ENCODE peak calls at places on chromosomes 1 and 21, in nine cellular contexts. One of them, this sample, is unnamed.

GRCh38 chr1:184387871-184388670 is 1.2 kb downstream of the C1orf21 start:
- DNase-seq in OCI-LY7: no peak
- DNase-seq in psoas muscle: peak; percentile 70
- DNase-seq in astrocyte of the cerebellum: no peak
- DNase-seq in endothelial cell of umbilical vein: peak; percentile 56
- DNase-seq in astrocyte of the spinal cord: peak; percentile 64
- DNase-seq in PC-3: peak; percentile 65
- DNase-seq in fibroblast of lung: peak; percentile 84
- DNase-seq in heart right ventricle: peak; percentile 53
- DNase-seq in this sample: peak; percentile 41

GRCh38 chr1:39663559-39663958 is 8.3 kb downstream of the NT5C1A start:
- DNase-seq in OCI-LY7: no peak
- DNase-seq in psoas muscle: no peak
- DNase-seq in astrocyte of the cerebellum: no peak
- DNase-seq in endothelial cell of umbilical vein: no peak
- DNase-seq in astrocyte of the spinal cord: no peak
- DNase-seq in PC-3: no peak
- DNase-seq in fibroblast of lung: no peak
- DNase-seq in heart right ventricle: no peak
- DNase-seq in this sample: no peak

GRCh38 chr21:31641416-31641922 is 18.0 kb upstream of the SOD1 start:
- DNase-seq in OCI-LY7: no peak
- DNase-seq in psoas muscle: no peak
- DNase-seq in astrocyte of the cerebellum: no peak
- DNase-seq in endothelial cell of umbilical vein: no peak
- DNase-seq in astrocyte of the spinal cord: no peak
- DNase-seq in PC-3: no peak
- DNase-seq in fibroblast of lung: no peak
- DNase-seq in heart right ventricle: no peak
- DNase-seq in this sample: no peak

GRCh38 chr21:38067086-38067739 is 151.0 kb upstream of the KCNJ6 start:
- DNase-seq in OCI-LY7: no peak
- DNase-seq in psoas muscle: no peak
- DNase-seq in astrocyte of the cerebellum: no peak
- DNase-seq in endothelial cell of umbilical vein: no peak
- DNase-seq in astrocyte of the spinal cord: no peak
- DNase-seq in PC-3: no peak
- DNase-seq in fibroblast of lung: no peak
- DNase-seq in heart right ventricle: no peak
- DNase-seq in this sample: no peak

GRCh38 chr1:230400007-230400344 is 26.2 kb downstream of the PGBD5 start:
- DNase-seq in OCI-LY7: no peak
- DNase-seq in psoas muscle: no peak
- DNase-seq in astrocyte of the cerebellum: no peak
- DNase-seq in endothelial cell of umbilical vein: no peak
- DNase-seq in astrocyte of the spinal cord: no peak
- DNase-seq in PC-3: no peak
- DNase-seq in fibroblast of lung: no peak
- DNase-seq in heart right ventricle: no peak
- DNase-seq in this sample: no peak

GRCh38 chr1:64220241-64220640 is 16.8 kb downstream of the UBE2U start:
- DNase-seq in OCI-LY7: no peak
- DNase-seq in psoas muscle: no peak
- DNase-seq in astrocyte of the cerebellum: no peak
- DNase-seq in endothelial cell of umbilical vein: no peak
- DNase-seq in astrocyte of the spinal cord: no peak
- DNase-seq in PC-3: no peak
- DNase-seq in fibroblast of lung: no peak
- DNase-seq in heart right ventricle: no peak
- DNase-seq in this sample: no peak

GRCh38 chr1:31517301-31517700 is 59.0 kb upstream of the TINAGL1 start:
- DNase-seq in OCI-LY7: no peak
- DNase-seq in psoas muscle: no peak
- DNase-seq in astrocyte of the cerebellum: no peak
- DNase-seq in endothelial cell of umbilical vein: no peak
- DNase-seq in astrocyte of the spinal cord: no peak
- DNase-seq in PC-3: no peak
- DNase-seq in fibroblast of lung: no peak
- DNase-seq in heart right ventricle: no peak
- DNase-seq in this sample: no peak

GRCh38 chr1:59446257-59446901 is 149.5 kb downstream of the FGGY start:
- DNase-seq in OCI-LY7: no peak
- DNase-seq in psoas muscle: no peak
- DNase-seq in astrocyte of the cerebellum: no peak
- DNase-seq in endothelial cell of umbilical vein: no peak
- DNase-seq in astrocyte of the spinal cord: peak; percentile 86
- DNase-seq in PC-3: peak; percentile 79
- DNase-seq in fibroblast of lung: peak; percentile 90
- DNase-seq in heart right ventricle: no peak
- DNase-seq in this sample: no peak

GRCh38 chr1:40314721-40315238 is 2.3 kb downstream of the COL9A2 start:
- DNase-seq in OCI-LY7: no peak
- DNase-seq in psoas muscle: no peak
- DNase-seq in astrocyte of the cerebellum: peak; percentile 53
- DNase-seq in endothelial cell of umbilical vein: no peak
- DNase-seq in astrocyte of the spinal cord: no peak
- DNase-seq in PC-3: no peak
- DNase-seq in fibroblast of lung: peak; percentile 23
- DNase-seq in heart right ventricle: no peak
- DNase-seq in this sample: no peak

GRCh38 chr21:39556176-39556575 is 56.6 kb upstream of the B3GALT5 start:
- DNase-seq in OCI-LY7: no peak
- DNase-seq in psoas muscle: no peak
- DNase-seq in astrocyte of the cerebellum: no peak
- DNase-seq in endothelial cell of umbilical vein: no peak
- DNase-seq in astrocyte of the spinal cord: no peak
- DNase-seq in PC-3: no peak
- DNase-seq in fibroblast of lung: no peak
- DNase-seq in heart right ventricle: no peak
- DNase-seq in this sample: no peak

GRCh38 chr1:111203681-111204210 is 3.3 kb upstream of the DENND2D start:
- DNase-seq in OCI-LY7: peak; percentile 93
- DNase-seq in psoas muscle: peak; percentile 82
- DNase-seq in astrocyte of the cerebellum: no peak
- DNase-seq in endothelial cell of umbilical vein: no peak
- DNase-seq in astrocyte of the spinal cord: no peak
- DNase-seq in PC-3: peak; percentile 54
- DNase-seq in fibroblast of lung: peak; percentile 46
- DNase-seq in heart right ventricle: peak; percentile 72
- DNase-seq in this sample: peak; percentile 34

GRCh38 chr1:213268221-213268620 is 217.2 kb downstream of the RPS6KC1 start:
- DNase-seq in OCI-LY7: no peak
- DNase-seq in psoas muscle: no peak
- DNase-seq in astrocyte of the cerebellum: no peak
- DNase-seq in endothelial cell of umbilical vein: no peak
- DNase-seq in astrocyte of the spinal cord: peak; percentile 51
- DNase-seq in PC-3: peak; percentile 55
- DNase-seq in fibroblast of lung: peak; percentile 87
- DNase-seq in heart right ventricle: no peak
- DNase-seq in this sample: no peak

GRCh38 chr1:115409097-115409852 is 71.2 kb upstream of the NGF start:
- DNase-seq in OCI-LY7: no peak
- DNase-seq in psoas muscle: no peak
- DNase-seq in astrocyte of the cerebellum: no peak
- DNase-seq in endothelial cell of umbilical vein: no peak
- DNase-seq in astrocyte of the spinal cord: peak; percentile 25
- DNase-seq in PC-3: no peak
- DNase-seq in fibroblast of lung: no peak
- DNase-seq in heart right ventricle: no peak
- DNase-seq in this sample: no peak

GRCh38 chr1:38858833-38859560 is 575 bp downstream of the RRAGC start:
- DNase-seq in OCI-LY7: peak; percentile 65
- DNase-seq in psoas muscle: peak; percentile 80
- DNase-seq in astrocyte of the cerebellum: no peak
- DNase-seq in endothelial cell of umbilical vein: peak; percentile 46
- DNase-seq in astrocyte of the spinal cord: peak; percentile 57
- DNase-seq in PC-3: peak; percentile 81
- DNase-seq in fibroblast of lung: peak; percentile 72
- DNase-seq in heart right ventricle: peak; percentile 45
- DNase-seq in this sample: peak; percentile 50

DNA sequence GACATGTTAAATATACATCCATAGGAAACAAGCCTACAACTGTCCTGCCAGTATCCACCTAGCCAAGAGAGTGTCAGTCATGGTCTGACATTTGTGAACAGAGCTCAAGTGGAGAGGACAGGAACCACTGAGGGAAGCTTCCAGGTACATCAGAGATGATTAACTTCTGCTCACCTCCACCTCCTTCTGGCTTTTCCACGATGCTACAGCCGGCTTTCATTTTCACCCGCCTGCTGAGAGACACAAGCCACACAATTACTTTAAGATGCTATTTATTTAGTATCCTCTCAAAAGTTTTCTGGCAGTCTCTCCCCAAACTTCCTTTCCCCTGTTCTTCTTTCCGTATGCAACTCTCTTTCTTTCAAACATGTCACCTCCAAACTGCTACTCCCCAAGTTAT is 2.1 kb downstream of the ETV3 start:
- DNase-seq in OCI-LY7: no peak
- DNase-seq in psoas muscle: no peak
- DNase-seq in astrocyte of the cerebellum: no peak
- DNase-seq in endothelial cell of umbilical vein: no peak
- DNase-seq in astrocyte of the spinal cord: no peak
- DNase-seq in PC-3: no peak
- DNase-seq in fibroblast of lung: no peak
- DNase-seq in heart right ventricle: no peak
- DNase-seq in this sample: no peak
- TF ChIP-seq CTCF in OCI-LY7: no peak
- TF ChIP-seq CTCF in psoas muscle: no peak
- TF ChIP-seq CTCF in astrocyte of the cerebellum: no peak
- TF ChIP-seq CTCF in endothelial cell of umbilical vein: no peak
- TF ChIP-seq CTCF in astrocyte of the spinal cord: peak; percentile 13
- TF ChIP-seq CTCF in PC-3: peak; percentile 39
- TF ChIP-seq CTCF in fibroblast of lung: no peak
- TF ChIP-seq CTCF in heart right ventricle: no peak
- TF ChIP-seq CTCF in this sample: no peak

GRCh38 chr1:245148069-245148468 is 6.7 kb upstream of the KIF26B start:
- DNase-seq in OCI-LY7: no peak
- DNase-seq in psoas muscle: no peak
- DNase-seq in astrocyte of the cerebellum: no peak
- DNase-seq in endothelial cell of umbilical vein: no peak
- DNase-seq in astrocyte of the spinal cord: no peak
- DNase-seq in PC-3: no peak
- DNase-seq in fibroblast of lung: no peak
- DNase-seq in heart right ventricle: no peak
- DNase-seq in this sample: no peak

GRCh38 chr1:245142976-245143375 is 11.8 kb upstream of the KIF26B start:
- DNase-seq in OCI-LY7: no peak
- DNase-seq in psoas muscle: no peak
- DNase-seq in astrocyte of the cerebellum: no peak
- DNase-seq in endothelial cell of umbilical vein: no peak
- DNase-seq in astrocyte of the spinal cord: no peak
- DNase-seq in PC-3: no peak
- DNase-seq in fibroblast of lung: no peak
- DNase-seq in heart right ventricle: no peak
- DNase-seq in this sample: no peak

GRCh38 chr1:245142171-245142798 is 12.5 kb upstream of the KIF26B start:
- DNase-seq in OCI-LY7: no peak
- DNase-seq in psoas muscle: no peak
- DNase-seq in astrocyte of the cerebellum: no peak
- DNase-seq in endothelial cell of umbilical vein: no peak
- DNase-seq in astrocyte of the spinal cord: no peak
- DNase-seq in PC-3: no peak
- DNase-seq in fibroblast of lung: no peak
- DNase-seq in heart right ventricle: no peak
- DNase-seq in this sample: no peak

DNA sequence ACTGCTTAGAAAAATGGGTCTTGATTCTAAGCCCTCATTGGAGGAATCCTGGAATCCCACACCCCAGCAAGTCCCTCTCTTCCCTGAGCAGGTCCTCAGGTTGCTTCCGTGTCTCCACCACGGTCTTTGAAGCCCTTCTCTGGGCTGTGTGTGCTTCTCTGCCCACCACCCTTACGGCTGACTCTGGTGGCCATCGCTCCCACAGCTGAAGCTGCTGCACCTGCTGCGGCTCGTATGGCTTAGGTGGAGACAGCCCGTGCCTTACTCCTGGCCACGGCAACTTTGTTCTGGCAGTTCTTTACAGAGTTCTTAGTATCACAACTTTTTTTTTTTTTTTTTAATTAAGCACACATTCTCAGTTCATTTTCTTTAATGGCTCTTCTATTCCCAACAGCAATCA is 10.9 kb upstream of the KIF26B start:
- DNase-seq in OCI-LY7: no peak
- DNase-seq in psoas muscle: no peak
- DNase-seq in astrocyte of the cerebellum: no peak
- DNase-seq in endothelial cell of umbilical vein: no peak
- DNase-seq in astrocyte of the spinal cord: no peak
- DNase-seq in PC-3: no peak
- DNase-seq in fibroblast of lung: no peak
- DNase-seq in heart right ventricle: no peak
- DNase-seq in this sample: no peak
- TF ChIP-seq CTCF in OCI-LY7: no peak
- TF ChIP-seq CTCF in psoas muscle: no peak
- TF ChIP-seq CTCF in astrocyte of the cerebellum: no peak
- TF ChIP-seq CTCF in endothelial cell of umbilical vein: no peak
- TF ChIP-seq CTCF in astrocyte of the spinal cord: no peak
- TF ChIP-seq CTCF in PC-3: no peak
- TF ChIP-seq CTCF in fibroblast of lung: no peak
- TF ChIP-seq CTCF in heart right ventricle: no peak
- TF ChIP-seq CTCF in this sample: no peak

GRCh38 chr1:68723791-68724190 is 226.9 kb upstream of the DEPDC1 start:
- DNase-seq in OCI-LY7: no peak
- DNase-seq in psoas muscle: no peak
- DNase-seq in astrocyte of the cerebellum: no peak
- DNase-seq in endothelial cell of umbilical vein: no peak
- DNase-seq in astrocyte of the spinal cord: no peak
- DNase-seq in PC-3: no peak
- DNase-seq in fibroblast of lung: no peak
- DNase-seq in heart right ventricle: no peak
- DNase-seq in this sample: no peak
- TF ChIP-seq CTCF in OCI-LY7: no peak
- TF ChIP-seq CTCF in psoas muscle: no peak
- TF ChIP-seq CTCF in astrocyte of the cerebellum: no peak
- TF ChIP-seq CTCF in endothelial cell of umbilical vein: no peak
- TF ChIP-seq CTCF in astrocyte of the spinal cord: no peak
- TF ChIP-seq CTCF in PC-3: no peak
- TF ChIP-seq CTCF in fibroblast of lung: no peak
- TF ChIP-seq CTCF in heart right ventricle: no peak
- TF ChIP-seq CTCF in this sample: no peak

DNA sequence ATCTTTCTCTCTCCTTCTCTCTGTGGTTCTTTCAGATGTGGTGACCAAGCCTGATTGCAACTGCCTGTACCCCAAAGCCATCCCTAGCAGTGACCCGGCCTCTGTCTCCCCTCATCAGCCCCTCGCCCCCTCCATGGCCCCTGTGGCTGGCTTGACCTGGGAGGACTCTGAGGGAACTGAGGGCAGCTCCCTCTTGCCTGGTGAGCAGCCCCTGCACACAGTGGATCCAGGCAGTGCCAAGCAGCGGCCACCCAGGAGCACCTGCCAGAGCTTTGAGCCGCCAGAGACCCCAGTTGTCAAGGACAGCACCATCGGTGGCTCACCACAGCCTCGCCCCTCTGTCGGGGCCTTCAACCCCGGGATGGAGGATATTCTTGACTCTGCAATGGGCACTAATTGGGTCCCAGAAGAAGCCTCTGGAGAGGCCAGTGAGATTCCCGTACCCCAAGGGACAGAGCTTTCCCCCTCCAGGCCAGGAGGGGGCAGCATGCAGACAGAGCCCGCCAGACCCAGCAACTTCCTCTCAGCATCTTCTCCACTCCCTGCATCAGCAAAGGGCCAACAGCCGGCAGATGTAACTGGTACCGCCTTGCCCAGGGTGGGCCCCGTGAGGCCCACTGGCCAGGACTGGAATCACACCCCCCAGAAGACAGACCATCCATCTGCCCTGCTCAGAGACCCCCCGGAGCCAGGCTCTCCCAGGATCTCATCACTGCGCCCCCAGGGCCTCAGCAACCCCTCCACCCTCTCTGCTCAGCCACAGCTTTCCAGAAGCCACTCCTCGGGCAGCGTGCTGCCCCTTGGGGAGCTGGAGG is 12.7 kb downstream of the CSF1 start:
- DNase-seq in OCI-LY7: peak; percentile 13
- DNase-seq in psoas muscle: no peak
- DNase-seq in astrocyte of the cerebellum: no peak
- DNase-seq in endothelial cell of umbilical vein: no peak
- DNase-seq in astrocyte of the spinal cord: no peak
- DNase-seq in PC-3: no peak
- DNase-seq in fibroblast of lung: no peak
- DNase-seq in heart right ventricle: no peak
- DNase-seq in this sample: no peak
- TF ChIP-seq CTCF in OCI-LY7: peak; percentile 70
- TF ChIP-seq CTCF in psoas muscle: no peak
- TF ChIP-seq CTCF in astrocyte of the cerebellum: peak; percentile 59
- TF ChIP-seq CTCF in endothelial cell of umbilical vein: peak; percentile 51
- TF ChIP-seq CTCF in astrocyte of the spinal cord: peak; percentile 59
- TF ChIP-seq CTCF in PC-3: peak; percentile 63
- TF ChIP-seq CTCF in fibroblast of lung: peak; percentile 11
- TF ChIP-seq CTCF in heart right ventricle: peak; percentile 46
- TF ChIP-seq CTCF in this sample: no peak